ENCODE peak calls at places on chromosomes 12 and 14, in seven cellular contexts. One of them, this sample, is unnamed.

GRCh38 chr14:65993103-65993502 is 493.1 kb upstream of the CCDC196 start:
- DNase-seq in IMR-90: no peak
- DNase-seq in psoas muscle: no peak
- DNase-seq in CD8-positive, alpha-beta memory T cell: no peak
- DNase-seq in body of pancreas: no peak
- DNase-seq in mesendoderm: no peak
- DNase-seq in WERI-Rb-1: no peak
- DNase-seq in this sample: peak; percentile 55

GRCh38 chr12:27331299-27331926 is 1.2 kb upstream of the BMAL2 start:
- DNase-seq in IMR-90: peak; percentile 98
- DNase-seq in psoas muscle: no peak
- DNase-seq in CD8-positive, alpha-beta memory T cell: no peak
- DNase-seq in body of pancreas: no peak
- DNase-seq in mesendoderm: no peak
- DNase-seq in WERI-Rb-1: no peak
- DNase-seq in this sample: peak; percentile 65

GRCh38 chr14:21867541-21867940 is 193.9 kb upstream of the OR4E1 start:
- DNase-seq in IMR-90: peak; percentile 23
- DNase-seq in psoas muscle: no peak
- DNase-seq in CD8-positive, alpha-beta memory T cell: no peak
- DNase-seq in body of pancreas: no peak
- DNase-seq in mesendoderm: no peak
- DNase-seq in WERI-Rb-1: no peak
- DNase-seq in this sample: no peak

GRCh38 chr12:2345902-2346301 is 293.1 kb downstream of the CACNA1C start:
- DNase-seq in IMR-90: no peak
- DNase-seq in psoas muscle: no peak
- DNase-seq in CD8-positive, alpha-beta memory T cell: no peak
- DNase-seq in body of pancreas: no peak
- DNase-seq in mesendoderm: no peak
- DNase-seq in WERI-Rb-1: no peak
- DNase-seq in this sample: no peak

GRCh38 chr12:64733857-64734256 is 25.3 kb downstream of the GNS start:
- DNase-seq in IMR-90: no peak
- DNase-seq in psoas muscle: peak; percentile 29
- DNase-seq in CD8-positive, alpha-beta memory T cell: no peak
- DNase-seq in body of pancreas: peak; percentile 23
- DNase-seq in mesendoderm: no peak
- DNase-seq in WERI-Rb-1: no peak
- DNase-seq in this sample: no peak

GRCh38 chr12:53810950-53811349 is 59.2 kb upstream of the CISTR start:
- DNase-seq in IMR-90: no peak
- DNase-seq in psoas muscle: no peak
- DNase-seq in CD8-positive, alpha-beta memory T cell: no peak
- DNase-seq in body of pancreas: no peak
- DNase-seq in mesendoderm: no peak
- DNase-seq in WERI-Rb-1: no peak
- DNase-seq in this sample: no peak

GRCh38 chr14:80867091-80867490 is 74.4 kb downstream of the CEP128 start:
- DNase-seq in IMR-90: peak; percentile 31
- DNase-seq in psoas muscle: no peak
- DNase-seq in CD8-positive, alpha-beta memory T cell: no peak
- DNase-seq in body of pancreas: no peak
- DNase-seq in mesendoderm: no peak
- DNase-seq in WERI-Rb-1: no peak
- DNase-seq in this sample: no peak

GRCh38 chr12:120647375-120647755 is 6.9 kb downstream of the CABP1 start:
- DNase-seq in IMR-90: no peak
- DNase-seq in psoas muscle: no peak
- DNase-seq in CD8-positive, alpha-beta memory T cell: no peak
- DNase-seq in body of pancreas: no peak
- DNase-seq in mesendoderm: no peak
- DNase-seq in WERI-Rb-1: no peak
- DNase-seq in this sample: no peak

GRCh38 chr12:89836026-89836425 is 127.4 kb upstream of the ATP2B1 start:
- DNase-seq in IMR-90: peak; percentile 4
- DNase-seq in psoas muscle: no peak
- DNase-seq in CD8-positive, alpha-beta memory T cell: no peak
- DNase-seq in body of pancreas: no peak
- DNase-seq in mesendoderm: peak; percentile 45
- DNase-seq in WERI-Rb-1: no peak
- DNase-seq in this sample: no peak

GRCh38 chr12:42976620-42977019 is 387.1 kb upstream of the PRICKLE1 start:
- DNase-seq in IMR-90: no peak
- DNase-seq in psoas muscle: no peak
- DNase-seq in CD8-positive, alpha-beta memory T cell: no peak
- DNase-seq in body of pancreas: no peak
- DNase-seq in mesendoderm: no peak
- DNase-seq in WERI-Rb-1: no peak
- DNase-seq in this sample: no peak

GRCh38 chr12:25151476-25151875 is 43.5 kb downstream of the DNAI7 start:
- DNase-seq in IMR-90: peak; percentile 100
- DNase-seq in psoas muscle: peak; percentile 26
- DNase-seq in CD8-positive, alpha-beta memory T cell: no peak
- DNase-seq in body of pancreas: peak; percentile 14
- DNase-seq in mesendoderm: peak; percentile 67
- DNase-seq in WERI-Rb-1: no peak
- DNase-seq in this sample: no peak

GRCh38 chr12:69933115-69933552 is 108.1 kb downstream of the MYRFL start:
- DNase-seq in IMR-90: no peak
- DNase-seq in psoas muscle: no peak
- DNase-seq in CD8-positive, alpha-beta memory T cell: no peak
- DNase-seq in body of pancreas: no peak
- DNase-seq in mesendoderm: peak; percentile 86
- DNase-seq in WERI-Rb-1: no peak
- DNase-seq in this sample: no peak

GRCh38 chr14:102499401-102500189 is 10.0 kb downstream of the ANKRD9 start:
- DNase-seq in IMR-90: no peak
- DNase-seq in psoas muscle: peak; percentile 84
- DNase-seq in CD8-positive, alpha-beta memory T cell: no peak
- DNase-seq in body of pancreas: no peak
- DNase-seq in mesendoderm: no peak
- DNase-seq in WERI-Rb-1: no peak
- DNase-seq in this sample: no peak

GRCh38 chr12:110576504-110576903 is 6.6 kb downstream of the PPTC7 start:
- DNase-seq in IMR-90: no peak
- DNase-seq in psoas muscle: no peak
- DNase-seq in CD8-positive, alpha-beta memory T cell: no peak
- DNase-seq in body of pancreas: no peak
- DNase-seq in mesendoderm: no peak
- DNase-seq in WERI-Rb-1: no peak
- DNase-seq in this sample: no peak

GRCh38 chr12:102948941-102949352 is 8.5 kb upstream of the ASCL1 start:
- DNase-seq in IMR-90: peak; percentile 37
- DNase-seq in psoas muscle: peak; percentile 23
- DNase-seq in CD8-positive, alpha-beta memory T cell: peak; percentile 11
- DNase-seq in body of pancreas: peak; percentile 69
- DNase-seq in mesendoderm: peak; percentile 51
- DNase-seq in WERI-Rb-1: peak; percentile 59
- DNase-seq in this sample: peak; percentile 53

GRCh38 chr12:102950950-102951490 is 6.5 kb upstream of the ASCL1 start:
- DNase-seq in IMR-90: no peak
- DNase-seq in psoas muscle: no peak
- DNase-seq in CD8-positive, alpha-beta memory T cell: no peak
- DNase-seq in body of pancreas: no peak
- DNase-seq in mesendoderm: no peak
- DNase-seq in WERI-Rb-1: no peak
- DNase-seq in this sample: no peak

GRCh38 chr12:102954143-102954542 is 3.3 kb upstream of the ASCL1 start:
- DNase-seq in IMR-90: no peak
- DNase-seq in psoas muscle: no peak
- DNase-seq in CD8-positive, alpha-beta memory T cell: no peak
- DNase-seq in body of pancreas: no peak
- DNase-seq in mesendoderm: no peak
- DNase-seq in WERI-Rb-1: no peak
- DNase-seq in this sample: no peak

GRCh38 chr12:102953221-102953620 is 4.3 kb upstream of the ASCL1 start:
- DNase-seq in IMR-90: no peak
- DNase-seq in psoas muscle: no peak
- DNase-seq in CD8-positive, alpha-beta memory T cell: no peak
- DNase-seq in body of pancreas: no peak
- DNase-seq in mesendoderm: no peak
- DNase-seq in WERI-Rb-1: no peak
- DNase-seq in this sample: no peak

GRCh38 chr12:102950107-102950949 is 7.1 kb upstream of the ASCL1 start:
- DNase-seq in IMR-90: no peak
- DNase-seq in psoas muscle: no peak
- DNase-seq in CD8-positive, alpha-beta memory T cell: no peak
- DNase-seq in body of pancreas: peak; percentile 46
- DNase-seq in mesendoderm: peak; percentile 84
- DNase-seq in WERI-Rb-1: peak; percentile 79
- DNase-seq in this sample: no peak
- H3K4me3 ChIP-seq in IMR-90: no peak overlapping the region
- H3K4me3 ChIP-seq in psoas muscle: no peak overlapping the region
- H3K4me3 ChIP-seq in CD8-positive, alpha-beta memory T cell: no peak overlapping the region
- H3K4me3 ChIP-seq in body of pancreas: no peak overlapping the region
- H3K4me3 ChIP-seq in mesendoderm: no peak overlapping the region
- H3K4me3 ChIP-seq in WERI-Rb-1: peak overlapping the region; percentile 36
- H3K4me3 ChIP-seq in this sample: no peak overlapping the region

GRCh38 chr12:46442723-46443122 is 70.2 kb upstream of the SLC38A2 start:
- DNase-seq in IMR-90: peak; percentile 40
- DNase-seq in psoas muscle: no peak
- DNase-seq in CD8-positive, alpha-beta memory T cell: no peak
- DNase-seq in body of pancreas: no peak
- DNase-seq in mesendoderm: no peak
- DNase-seq in WERI-Rb-1: no peak
- DNase-seq in this sample: no peak

GRCh38 chr12:46443594-46444263 is 71.2 kb upstream of the SLC38A2 start:
- DNase-seq in IMR-90: no peak
- DNase-seq in psoas muscle: no peak
- DNase-seq in CD8-positive, alpha-beta memory T cell: no peak
- DNase-seq in body of pancreas: no peak
- DNase-seq in mesendoderm: no peak
- DNase-seq in WERI-Rb-1: no peak
- DNase-seq in this sample: no peak

GRCh38 chr12:46445551-46446235 is 73.1 kb upstream of the SLC38A2 start:
- DNase-seq in IMR-90: no peak
- DNase-seq in psoas muscle: no peak
- DNase-seq in CD8-positive, alpha-beta memory T cell: no peak
- DNase-seq in body of pancreas: no peak
- DNase-seq in mesendoderm: no peak
- DNase-seq in WERI-Rb-1: no peak
- DNase-seq in this sample: no peak

GRCh38 chr12:46446645-46447044 is 74.1 kb upstream of the SLC38A2 start:
- DNase-seq in IMR-90: no peak
- DNase-seq in psoas muscle: no peak
- DNase-seq in CD8-positive, alpha-beta memory T cell: no peak
- DNase-seq in body of pancreas: no peak
- DNase-seq in mesendoderm: no peak
- DNase-seq in WERI-Rb-1: no peak
- DNase-seq in this sample: no peak

DNA sequence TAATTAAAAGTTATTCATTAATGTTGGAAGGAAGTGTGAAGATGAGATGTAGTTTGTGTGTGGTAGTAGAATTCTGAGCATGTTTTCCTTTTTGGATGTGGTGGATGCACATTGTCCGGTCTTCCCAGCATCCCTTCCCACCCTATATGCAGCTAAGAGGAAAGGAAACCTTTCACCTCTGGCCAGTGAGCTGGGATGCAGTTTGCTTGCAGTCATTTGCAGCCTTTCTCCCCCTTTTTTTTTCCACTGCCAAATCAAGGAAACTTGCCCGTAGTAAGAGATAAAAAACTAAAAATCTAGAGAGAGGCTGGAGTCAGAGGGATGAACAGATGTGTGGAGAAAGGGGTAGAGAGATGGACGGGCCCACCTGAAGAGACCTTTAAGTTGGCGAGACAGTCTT is 72.5 kb upstream of the SLC38A2 start:
- DNase-seq in IMR-90: no peak
- DNase-seq in psoas muscle: no peak
- DNase-seq in CD8-positive, alpha-beta memory T cell: no peak
- DNase-seq in body of pancreas: no peak
- DNase-seq in mesendoderm: no peak
- DNase-seq in WERI-Rb-1: no peak
- DNase-seq in this sample: no peak
- H3K27ac ChIP-seq in IMR-90: no peak overlapping the region
- H3K27ac ChIP-seq in psoas muscle: peak overlapping the region; percentile 53
- H3K27ac ChIP-seq in CD8-positive, alpha-beta memory T cell: no peak overlapping the region
- H3K27ac ChIP-seq in body of pancreas: no peak overlapping the region
- H3K27ac ChIP-seq in mesendoderm: no peak overlapping the region
- H3K27ac ChIP-seq in WERI-Rb-1: no peak overlapping the region
- H3K27ac ChIP-seq in this sample: no peak overlapping the region

GRCh38 chr12:50087995-50088394 is 2.9 kb downstream of the SMARCD1 start:
- DNase-seq in IMR-90: peak; percentile 85
- DNase-seq in psoas muscle: no peak
- DNase-seq in CD8-positive, alpha-beta memory T cell: no peak
- DNase-seq in body of pancreas: no peak
- DNase-seq in mesendoderm: no peak
- DNase-seq in WERI-Rb-1: no peak
- DNase-seq in this sample: no peak
- H3K4me3 ChIP-seq in IMR-90: no peak overlapping the region
- H3K4me3 ChIP-seq in psoas muscle: no peak overlapping the region
- H3K4me3 ChIP-seq in CD8-positive, alpha-beta memory T cell: no peak overlapping the region
- H3K4me3 ChIP-seq in body of pancreas: no peak overlapping the region
- H3K4me3 ChIP-seq in mesendoderm: no peak overlapping the region
- H3K4me3 ChIP-seq in WERI-Rb-1: no peak overlapping the region
- H3K4me3 ChIP-seq in this sample: no peak overlapping the region

GRCh38 chr12:117042171-117042809 is 56.9 kb downstream of the TESC start:
- DNase-seq in IMR-90: peak; percentile 8
- DNase-seq in psoas muscle: no peak
- DNase-seq in CD8-positive, alpha-beta memory T cell: no peak
- DNase-seq in body of pancreas: no peak
- DNase-seq in mesendoderm: peak; percentile 59
- DNase-seq in WERI-Rb-1: peak; percentile 67
- DNase-seq in this sample: no peak

GRCh38 chr12:117041798-117042170 is 57.4 kb downstream of the TESC start:
- DNase-seq in IMR-90: no peak
- DNase-seq in psoas muscle: no peak
- DNase-seq in CD8-positive, alpha-beta memory T cell: no peak
- DNase-seq in body of pancreas: no peak
- DNase-seq in mesendoderm: no peak
- DNase-seq in WERI-Rb-1: no peak
- DNase-seq in this sample: no peak

GRCh38 chr12:117039891-117040309 is 59.3 kb downstream of the TESC start:
- DNase-seq in IMR-90: no peak
- DNase-seq in psoas muscle: no peak
- DNase-seq in CD8-positive, alpha-beta memory T cell: no peak
- DNase-seq in body of pancreas: no peak
- DNase-seq in mesendoderm: no peak
- DNase-seq in WERI-Rb-1: no peak
- DNase-seq in this sample: no peak

GRCh38 chr12:117038919-117039318 is 60.3 kb downstream of the TESC start:
- DNase-seq in IMR-90: no peak
- DNase-seq in psoas muscle: no peak
- DNase-seq in CD8-positive, alpha-beta memory T cell: no peak
- DNase-seq in body of pancreas: no peak
- DNase-seq in mesendoderm: no peak
- DNase-seq in WERI-Rb-1: no peak
- DNase-seq in this sample: no peak

DNA sequence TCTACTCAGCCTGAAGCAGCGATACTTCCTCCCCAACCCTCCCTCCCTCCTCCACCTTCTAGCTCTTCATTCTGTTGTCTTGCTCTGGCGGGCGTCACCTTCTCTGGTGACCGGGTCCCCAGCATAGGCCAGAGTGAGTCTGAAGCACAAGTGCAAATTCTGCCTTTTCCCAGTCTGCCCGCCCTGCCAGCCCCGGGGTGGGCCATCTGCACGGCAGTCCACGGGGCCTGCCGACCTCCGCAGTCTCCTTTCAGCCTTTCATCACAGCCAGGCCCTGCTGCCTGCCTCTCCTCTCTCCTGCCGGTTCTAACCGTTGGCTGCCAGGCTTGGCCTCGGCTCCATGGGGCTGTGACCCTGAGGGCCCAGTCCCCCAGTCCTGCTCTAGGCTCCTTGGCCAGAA is 58.7 kb downstream of the TESC start:
- DNase-seq in IMR-90: no peak
- DNase-seq in psoas muscle: no peak
- DNase-seq in CD8-positive, alpha-beta memory T cell: no peak
- DNase-seq in body of pancreas: no peak
- DNase-seq in mesendoderm: no peak
- DNase-seq in WERI-Rb-1: no peak
- DNase-seq in this sample: no peak
- H3K27ac ChIP-seq in IMR-90: no peak overlapping the region
- H3K27ac ChIP-seq in psoas muscle: no peak overlapping the region
- H3K27ac ChIP-seq in CD8-positive, alpha-beta memory T cell: no peak overlapping the region
- H3K27ac ChIP-seq in body of pancreas: no peak overlapping the region
- H3K27ac ChIP-seq in mesendoderm: no peak overlapping the region
- H3K27ac ChIP-seq in WERI-Rb-1: no peak overlapping the region
- H3K27ac ChIP-seq in this sample: no peak overlapping the region

This sample was measured in CD4-positive, CD25-positive, alpha-beta regulatory T cell.